ENCODE peak calls at places on chromosomes 7 and 10, in five cellular contexts. One of them, this sample, is unnamed.
A peak's percentile ranks its signal among the peaks of the same experiment; 100 is the strongest.

GRCh38 chr10:43237128-43237527 is 29.7 kb downstream of the RASGEF1A start:
- ATAC-seq in GM12878: no peak
- ATAC-seq in right lobe of liver: no peak
- ATAC-seq in mucosa of descending colon: no peak
- ATAC-seq in lower lobe of right lung: no peak
- ATAC-seq in this sample: no peak

GRCh38 chr10:32372000-32372875 is 25.3 kb upstream of the EPC1 start:
- ATAC-seq in GM12878: peak; percentile 40
- ATAC-seq in right lobe of liver: no peak
- ATAC-seq in mucosa of descending colon: peak; percentile 35
- ATAC-seq in lower lobe of right lung: no peak
- ATAC-seq in this sample: no peak

GRCh38 chr10:16995867-16996529 is 133.6 kb downstream of the CUBN start:
- ATAC-seq in GM12878: no peak
- ATAC-seq in right lobe of liver: peak; percentile 70
- ATAC-seq in mucosa of descending colon: peak; percentile 40
- ATAC-seq in lower lobe of right lung: peak; percentile 78
- ATAC-seq in this sample: peak; percentile 57

GRCh38 chr7:1428941-1429444 is 30.3 kb downstream of the MICALL2 start:
- ATAC-seq in GM12878: no peak
- ATAC-seq in right lobe of liver: no peak
- ATAC-seq in mucosa of descending colon: no peak
- ATAC-seq in lower lobe of right lung: no peak
- ATAC-seq in this sample: no peak

GRCh38 chr10:60849217-60849616 is 70.9 kb downstream of the CDK1 start:
- ATAC-seq in GM12878: no peak
- ATAC-seq in right lobe of liver: no peak
- ATAC-seq in mucosa of descending colon: no peak
- ATAC-seq in lower lobe of right lung: no peak
- ATAC-seq in this sample: no peak

GRCh38 chr10:1657500-1657899 is 79.8 kb downstream of the ADARB2 start:
- ATAC-seq in GM12878: no peak
- ATAC-seq in right lobe of liver: no peak
- ATAC-seq in mucosa of descending colon: no peak
- ATAC-seq in lower lobe of right lung: no peak
- ATAC-seq in this sample: no peak

GRCh38 chr10:125411724-125412123 is 251.4 kb upstream of the CTBP2 start:
- ATAC-seq in GM12878: no peak
- ATAC-seq in right lobe of liver: no peak
- ATAC-seq in mucosa of descending colon: no peak
- ATAC-seq in lower lobe of right lung: no peak
- ATAC-seq in this sample: no peak

GRCh38 chr7:30750574-30751256 is 1.2 kb upstream of the INMT start:
- ATAC-seq in GM12878: no peak
- ATAC-seq in right lobe of liver: peak; percentile 59
- ATAC-seq in mucosa of descending colon: peak; percentile 87
- ATAC-seq in lower lobe of right lung: peak; percentile 65
- ATAC-seq in this sample: peak; percentile 80

GRCh38 chr7:42167206-42167913 is 69.6 kb downstream of the GLI3 start:
- ATAC-seq in GM12878: no peak
- ATAC-seq in right lobe of liver: no peak
- ATAC-seq in mucosa of descending colon: peak; percentile 48
- ATAC-seq in lower lobe of right lung: no peak
- ATAC-seq in this sample: no peak

GRCh38 chr7:1889556-1890181 is 219.6 kb downstream of the ELFN1 start:
- ATAC-seq in GM12878: no peak
- ATAC-seq in right lobe of liver: no peak
- ATAC-seq in mucosa of descending colon: no peak
- ATAC-seq in lower lobe of right lung: no peak
- ATAC-seq in this sample: no peak

GRCh38 chr10:71473671-71474599 is 77.2 kb downstream of the CDH23 start:
- ATAC-seq in GM12878: no peak
- ATAC-seq in right lobe of liver: peak; percentile 76
- ATAC-seq in mucosa of descending colon: no peak
- ATAC-seq in lower lobe of right lung: no peak
- ATAC-seq in this sample: no peak

GRCh38 chr10:106513328-106513727 is 651.2 kb downstream of the SORCS1 start:
- ATAC-seq in GM12878: no peak
- ATAC-seq in right lobe of liver: no peak
- ATAC-seq in mucosa of descending colon: no peak
- ATAC-seq in lower lobe of right lung: no peak
- ATAC-seq in this sample: no peak

GRCh38 chr7:26278769-26279168 is 12.9 kb upstream of the SNX10 start:
- ATAC-seq in GM12878: peak; percentile 84
- ATAC-seq in right lobe of liver: peak; percentile 90
- ATAC-seq in mucosa of descending colon: peak; percentile 16
- ATAC-seq in lower lobe of right lung: peak; percentile 75
- ATAC-seq in this sample: no peak

GRCh38 chr7:120033114-120033513 is 239.9 kb upstream of the KCND2 start:
- ATAC-seq in GM12878: peak; percentile 66
- ATAC-seq in right lobe of liver: no peak
- ATAC-seq in mucosa of descending colon: no peak
- ATAC-seq in lower lobe of right lung: no peak
- ATAC-seq in this sample: no peak

GRCh38 chr7:118286131-118286530 is 61.6 kb downstream of the ANKRD7 start:
- ATAC-seq in GM12878: no peak
- ATAC-seq in right lobe of liver: no peak
- ATAC-seq in mucosa of descending colon: no peak
- ATAC-seq in lower lobe of right lung: no peak
- ATAC-seq in this sample: no peak

GRCh38 chr10:74047871-74048270 is 50.0 kb downstream of the VCL start:
- ATAC-seq in GM12878: no peak
- ATAC-seq in right lobe of liver: no peak
- ATAC-seq in mucosa of descending colon: peak; percentile 17
- ATAC-seq in lower lobe of right lung: peak; percentile 65
- ATAC-seq in this sample: peak; percentile 45

GRCh38 chr10:125774581-125775191 is 935 bp downstream of the MMP21 start:
- ATAC-seq in GM12878: no peak
- ATAC-seq in right lobe of liver: peak; percentile 7
- ATAC-seq in mucosa of descending colon: no peak
- ATAC-seq in lower lobe of right lung: peak; percentile 20
- ATAC-seq in this sample: no peak

GRCh38 chr7:100895956-100896742 is 461 bp upstream of the ACHE start:
- ATAC-seq in GM12878: peak; percentile 28
- ATAC-seq in right lobe of liver: peak; percentile 55
- ATAC-seq in mucosa of descending colon: peak; percentile 40
- ATAC-seq in lower lobe of right lung: peak; percentile 50
- ATAC-seq in this sample: peak; percentile 9

GRCh38 chr7:143504937-143505297 is 27.2 kb downstream of the TAS2R41 start:
- ATAC-seq in GM12878: no peak
- ATAC-seq in right lobe of liver: peak; percentile 37
- ATAC-seq in mucosa of descending colon: no peak
- ATAC-seq in lower lobe of right lung: no peak
- ATAC-seq in this sample: no peak

GRCh38 chr7:67937717-67938191 is 941.1 kb downstream of the TYW1 start:
- ATAC-seq in GM12878: no peak
- ATAC-seq in right lobe of liver: no peak
- ATAC-seq in mucosa of descending colon: no peak
- ATAC-seq in lower lobe of right lung: peak; percentile 63
- ATAC-seq in this sample: no peak

GRCh38 chr7:16978358-16979244 is 96.8 kb upstream of the AGR3 start:
- ATAC-seq in GM12878: no peak
- ATAC-seq in right lobe of liver: no peak
- ATAC-seq in mucosa of descending colon: peak; percentile 69
- ATAC-seq in lower lobe of right lung: peak; percentile 91
- ATAC-seq in this sample: no peak

GRCh38 chr7:44120395-44120794 is 3.0 kb downstream of the POLD2 start:
- ATAC-seq in GM12878: no peak
- ATAC-seq in right lobe of liver: no peak
- ATAC-seq in mucosa of descending colon: no peak
- ATAC-seq in lower lobe of right lung: no peak
- ATAC-seq in this sample: no peak

GRCh38 chr10:84574101-84574500 is 245.7 kb downstream of the CCSER2 start:
- ATAC-seq in GM12878: peak; percentile 69
- ATAC-seq in right lobe of liver: no peak
- ATAC-seq in mucosa of descending colon: no peak
- ATAC-seq in lower lobe of right lung: no peak
- ATAC-seq in this sample: no peak

GRCh38 chr7:98628916-98629525 is 11.9 kb downstream of the NPTX2 start:
- ATAC-seq in GM12878: no peak
- ATAC-seq in right lobe of liver: no peak
- ATAC-seq in mucosa of descending colon: no peak
- ATAC-seq in lower lobe of right lung: no peak
- ATAC-seq in this sample: no peak

GRCh38 chr7:98627062-98627790 is 10.1 kb downstream of the NPTX2 start:
- ATAC-seq in GM12878: no peak
- ATAC-seq in right lobe of liver: peak; percentile 32
- ATAC-seq in mucosa of descending colon: no peak
- ATAC-seq in lower lobe of right lung: peak; percentile 16
- ATAC-seq in this sample: no peak

GRCh38 chr7:98630149-98630548 is 13.1 kb downstream of the NPTX2 start:
- ATAC-seq in GM12878: no peak
- ATAC-seq in right lobe of liver: no peak
- ATAC-seq in mucosa of descending colon: no peak
- ATAC-seq in lower lobe of right lung: no peak
- ATAC-seq in this sample: no peak

GRCh38 chr7:98626393-98627061 is 9.4 kb downstream of the NPTX2 start:
- ATAC-seq in GM12878: no peak
- ATAC-seq in right lobe of liver: no peak
- ATAC-seq in mucosa of descending colon: no peak
- ATAC-seq in lower lobe of right lung: no peak
- ATAC-seq in this sample: no peak

GRCh38 chr7:98628418-98628817 is 11.3 kb downstream of the NPTX2 start:
- ATAC-seq in GM12878: no peak
- ATAC-seq in right lobe of liver: no peak
- ATAC-seq in mucosa of descending colon: no peak
- ATAC-seq in lower lobe of right lung: no peak
- ATAC-seq in this sample: no peak
- H3K9me3 ChIP-seq in GM12878: no peaks in the 10 kb centered on the region
- H3K9me3 ChIP-seq in right lobe of liver: no peaks in the 10 kb centered on the region
- H3K9me3 ChIP-seq in mucosa of descending colon: no peaks in the 10 kb centered on the region
- H3K9me3 ChIP-seq in lower lobe of right lung: no peaks in the 10 kb centered on the region
- H3K9me3 ChIP-seq in this sample: no peaks in the 10 kb centered on the region

DNA sequence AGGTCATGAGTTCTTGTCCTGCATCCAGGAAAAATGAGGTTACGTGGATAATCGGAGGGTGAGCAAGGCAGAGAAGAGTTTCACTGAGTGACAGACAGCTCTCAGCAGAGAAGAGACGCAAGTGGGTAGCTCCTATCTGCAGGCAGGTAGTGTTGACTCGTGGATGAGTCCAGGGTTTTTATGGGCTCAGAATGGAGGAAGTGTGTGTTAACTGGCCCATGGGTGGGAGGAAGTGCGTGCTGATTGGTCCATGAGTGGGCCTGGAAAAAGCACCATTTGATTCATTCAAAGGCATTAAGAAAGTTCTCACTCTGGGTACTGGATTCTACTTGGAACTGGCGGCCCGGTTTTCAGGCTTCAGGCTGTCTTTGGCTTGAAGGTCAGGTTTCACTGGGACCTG is 4.8 kb upstream of the DMTF1 start:
- ATAC-seq in GM12878: no peak
- ATAC-seq in right lobe of liver: no peak
- ATAC-seq in mucosa of descending colon: no peak
- ATAC-seq in lower lobe of right lung: no peak
- ATAC-seq in this sample: no peak
- H3K4me1 ChIP-seq in GM12878: peaks cover 19% of the 10 kb centered on the region
- H3K4me1 ChIP-seq in right lobe of liver: no peaks in the 10 kb centered on the region
- H3K4me1 ChIP-seq in mucosa of descending colon: no peaks in the 10 kb centered on the region
- H3K4me1 ChIP-seq in lower lobe of right lung: peaks cover 8% of the 10 kb centered on the region
- H3K4me1 ChIP-seq in this sample: peaks cover 6% of the 10 kb centered on the region

GRCh38 chr7:55493416-55493815 is 78.9 kb downstream of the VOPP1 start:
- ATAC-seq in GM12878: no peak
- ATAC-seq in right lobe of liver: no peak
- ATAC-seq in mucosa of descending colon: no peak
- ATAC-seq in lower lobe of right lung: no peak
- ATAC-seq in this sample: no peak
- H3K36me3 ChIP-seq in GM12878: peaks cover 60% of the 10 kb centered on the region
- H3K36me3 ChIP-seq in right lobe of liver: peaks cover 9% of the 10 kb centered on the region
- H3K36me3 ChIP-seq in mucosa of descending colon: no peaks in the 10 kb centered on the region
- H3K36me3 ChIP-seq in lower lobe of right lung: peaks cover 51% of the 10 kb centered on the region
- H3K36me3 ChIP-seq in this sample: peaks cover 80% of the 10 kb centered on the region

DNA sequence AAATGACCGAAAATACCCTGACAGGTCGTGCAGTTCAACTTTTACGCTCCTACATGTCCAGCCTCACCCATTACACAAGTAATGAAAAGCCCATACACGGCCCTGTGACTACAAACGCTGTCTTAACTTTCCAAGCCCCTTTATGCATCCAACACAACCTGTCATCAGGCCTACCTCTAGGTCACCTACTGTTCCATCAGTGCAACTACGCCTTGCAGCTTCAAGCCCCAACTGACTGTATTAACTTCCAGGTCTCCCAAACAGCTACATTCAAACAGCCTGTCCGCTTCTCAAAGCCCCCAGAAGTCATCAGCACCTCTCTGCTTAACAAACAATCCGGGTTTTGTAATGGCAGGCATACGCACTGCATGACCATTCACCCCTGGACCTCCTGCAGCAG is 19.2 kb downstream of the ZNF107 start:
- ATAC-seq in GM12878: no peak
- ATAC-seq in right lobe of liver: no peak
- ATAC-seq in mucosa of descending colon: no peak
- ATAC-seq in lower lobe of right lung: no peak
- ATAC-seq in this sample: no peak
- H3K9me3 ChIP-seq in GM12878: peaks cover 78% of the 10 kb centered on the region
- H3K9me3 ChIP-seq in right lobe of liver: no peaks in the 10 kb centered on the region
- H3K9me3 ChIP-seq in mucosa of descending colon: peaks cover 15% of the 10 kb centered on the region
- H3K9me3 ChIP-seq in lower lobe of right lung: no peaks in the 10 kb centered on the region
- H3K9me3 ChIP-seq in this sample: no peaks in the 10 kb centered on the region

GRCh38 chr10:11163990-11164805 is 146.5 kb downstream of the CELF2 start:
- ATAC-seq in GM12878: peak; percentile 14
- ATAC-seq in right lobe of liver: no peak
- ATAC-seq in mucosa of descending colon: no peak
- ATAC-seq in lower lobe of right lung: no peak
- ATAC-seq in this sample: no peak
- H3K4me1 ChIP-seq in GM12878: peaks cover 28% of the 10 kb centered on the region
- H3K4me1 ChIP-seq in right lobe of liver: no peaks in the 10 kb centered on the region
- H3K4me1 ChIP-seq in mucosa of descending colon: no peaks in the 10 kb centered on the region
- H3K4me1 ChIP-seq in lower lobe of right lung: peaks cover 64% of the 10 kb centered on the region
- H3K4me1 ChIP-seq in this sample: peaks cover 15% of the 10 kb centered on the region

GRCh38 chr10:79387974-79388850 is 40.9 kb downstream of the PPIF start:
- ATAC-seq in GM12878: no peak
- ATAC-seq in right lobe of liver: no peak
- ATAC-seq in mucosa of descending colon: no peak
- ATAC-seq in lower lobe of right lung: no peak
- ATAC-seq in this sample: no peak

GRCh38 chr10:79392020-79392398 is 44.7 kb downstream of the PPIF start:
- ATAC-seq in GM12878: no peak
- ATAC-seq in right lobe of liver: no peak
- ATAC-seq in mucosa of descending colon: no peak
- ATAC-seq in lower lobe of right lung: no peak
- ATAC-seq in this sample: no peak

GRCh38 chr10:79390551-79391229 is 43.4 kb downstream of the PPIF start:
- ATAC-seq in GM12878: peak; percentile 13
- ATAC-seq in right lobe of liver: no peak
- ATAC-seq in mucosa of descending colon: no peak
- ATAC-seq in lower lobe of right lung: peak; percentile 22
- ATAC-seq in this sample: peak; percentile 13

GRCh38 chr10:79391231-79392019 is 44.2 kb downstream of the PPIF start:
- ATAC-seq in GM12878: no peak
- ATAC-seq in right lobe of liver: peak; percentile 6
- ATAC-seq in mucosa of descending colon: no peak
- ATAC-seq in lower lobe of right lung: peak; percentile 14
- ATAC-seq in this sample: peak; percentile 42

DNA sequence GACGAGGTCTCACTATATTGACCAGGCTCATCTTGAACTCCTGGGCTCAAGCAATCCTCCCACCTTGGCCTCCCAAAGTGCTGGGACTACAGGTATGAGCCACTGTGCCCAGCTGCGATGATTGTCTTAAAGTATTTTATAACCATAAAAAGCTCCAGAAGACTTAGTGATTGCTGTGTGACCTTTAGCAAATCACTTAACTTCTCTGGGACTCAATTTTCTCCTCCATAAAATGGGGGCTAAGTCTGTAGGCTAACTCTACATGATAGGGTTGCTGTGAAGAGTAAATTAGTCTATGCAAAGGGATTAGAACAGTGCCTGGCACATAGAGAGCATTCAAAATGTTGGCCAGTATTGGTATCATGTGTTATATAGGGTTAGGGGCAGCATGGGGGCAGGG is 42.8 kb downstream of the PPIF start:
- ATAC-seq in GM12878: no peak
- ATAC-seq in right lobe of liver: no peak
- ATAC-seq in mucosa of descending colon: no peak
- ATAC-seq in lower lobe of right lung: no peak
- ATAC-seq in this sample: no peak
- H3K36me3 ChIP-seq in GM12878: no peaks in the 10 kb centered on the region
- H3K36me3 ChIP-seq in right lobe of liver: peaks cover 5% of the 10 kb centered on the region
- H3K36me3 ChIP-seq in mucosa of descending colon: no peaks in the 10 kb centered on the region
- H3K36me3 ChIP-seq in lower lobe of right lung: peaks cover 48% of the 10 kb centered on the region
- H3K36me3 ChIP-seq in this sample: no peaks in the 10 kb centered on the region

This sample was measured in gastroesophageal sphincter.